ENCODE peak calls at places on chromosomes 16 and 17, in five cellular contexts. P is LoVo, Q is NCI-H774, N is heart left ventricle, L is SW480. O is an unnamed sample.

GRCh38 chr16:13036600-13036999 is 135.2 kb downstream of the SHISA9 start:
- DNase-seq in P (peak), L (peak), Q (no peak), N (peak), O (peak)

GRCh38 chr16:77780378-77780837 is 8.0 kb upstream of the VAT1L start:
- DNase-seq in L (peak), Q (no peak), N (no peak), P (no peak), O (no peak)

GRCh38 chr17:73546770-73547345 is 97.4 kb downstream of the SDK2 start:
- DNase-seq in N (no peak), Q (peak), P (peak), L (peak), O (peak)

GRCh38 chr16:67661101-67661661 is 421 bp downstream of the PARD6A start:
- DNase-seq in P (no peak), Q (no peak), L (no peak), N (no peak), O (peak)

GRCh38 chr17:72439893-72440502 is 319.2 kb downstream of the SOX9 start:
- DNase-seq in Q (no peak), N (no peak), L (no peak), P (no peak), O (no peak)

GRCh38 chr16:69865701-69866100 is 85.4 kb upstream of the CLEC18A start:
- DNase-seq in P (no peak), L (peak), N (peak), Q (no peak), O (no peak)

GRCh38 chr17:56478836-56479447 is 114.6 kb upstream of the NOG start:
- DNase-seq in L (peak), P (peak), N (no peak), Q (no peak), O (peak)

GRCh38 chr17:64028874-64029464 is 8.5 kb upstream of the ICAM2 start:
- DNase-seq in N (peak), L (peak), Q (peak), P (peak), O (peak)

GRCh38 chr17:59001158-59001814 is 105.4 kb downstream of the TRIM37 start:
- DNase-seq in P (no peak), Q (no peak), L (no peak), N (peak), O (no peak)

GRCh38 chr16:82628741-82629140 is 2.0 kb downstream of the CDH13 start:
- DNase-seq in P (no peak), Q (no peak), N (no peak), L (no peak), O (no peak)

GRCh38 chr16:3696425-3697218 is 20.7 kb downstream of the TRAP1 start:
- DNase-seq in L (no peak), Q (no peak), N (no peak), P (peak), O (no peak)

GRCh38 chr17:48624544-48625501 is 1.3 kb downstream of the HOXB9 start:
- DNase-seq in N (no peak), Q (no peak), L (peak), P (no peak), O (no peak)

GRCh38 chr16:49116873-49117272 is 164.8 kb downstream of the CBLN1 start:
- DNase-seq in N (no peak), Q (no peak), L (no peak), P (peak), O (no peak)

GRCh38 chr17:15944720-15945492 is at the start of gene ADORA2B:
- DNase-seq in N (peak), L (peak), Q (peak), P (peak), O (no peak)

GRCh38 chr17:12519956-12520594 is 145.6 kb upstream of the MYOCD start:
- DNase-seq in L (peak), P (no peak), Q (peak), N (no peak), O (no peak)

GRCh38 chr17:58666858-58667267 is 25.0 kb downstream of the TEX14 start:
- DNase-seq in Q (peak), L (no peak), N (peak), P (no peak), O (no peak)

GRCh38 chr16:660459-661183 is 7.3 kb upstream of the RHOT2 start:
- DNase-seq in N (peak), L (peak), P (no peak), Q (peak), O (peak)

GRCh38 chr17:64492481-64493109 is 4.3 kb downstream of the POLG2 start:
- DNase-seq in N (no peak), Q (no peak), L (no peak), P (peak), O (peak)

GRCh38 chr17:29615048-29615385 is 7.7 kb downstream of the CORO6 start:
- DNase-seq in N (no peak), L (no peak), Q (no peak), P (no peak), O (no peak)

GRCh38 chr17:78529871-78530670 is 47.1 kb downstream of the DNAH17 start:
- DNase-seq in L (peak), P (no peak), N (no peak), Q (peak), O (no peak)

GRCh38 chr17:64358261-64358788 is 32.3 kb downstream of the PECAM1 start:
- DNase-seq in P (no peak), N (no peak), L (no peak), Q (peak), O (no peak)

GRCh38 chr17:48547839-48548686 is 3.2 kb upstream of the HOXB2 start:
- DNase-seq in L (no peak), Q (peak), N (no peak), P (no peak), O (no peak)

GRCh38 chr17:6753565-6753964 is 2.3 kb upstream of the XAF1 start:
- DNase-seq in Q (no peak), L (peak), N (no peak), P (no peak), O (no peak)

GRCh38 chr17:20613905-20614304 is 34.4 kb downstream of the CDRT15L2 start:
- DNase-seq in P (no peak), N (no peak), Q (no peak), L (no peak), O (no peak)

GRCh38 chr17:28746611-28747045 is 2.8 kb downstream of the TRAF4 start:
- DNase-seq in Q (peak), L (no peak), N (no peak), P (peak), O (no peak)

GRCh38 chr16:87114832-87115231 is 202.4 kb downstream of the C16orf95 start:
- DNase-seq in Q (no peak), N (no peak), P (no peak), L (no peak), O (no peak)

GRCh38 chr17:72580321-72581127 is 459.7 kb downstream of the SOX9 start:
- DNase-seq in N (no peak), L (peak), P (peak), Q (peak), O (no peak)

GRCh38 chr17:58378895-58379824 is 27.2 kb upstream of the SUPT4H1 start:
- DNase-seq in N (no peak), L (peak), P (no peak), Q (no peak), O (no peak)

GRCh38 chr17:7750321-7750821 is 32.8 kb downstream of the DNAH2 start:
- DNase-seq in L (peak), Q (no peak), N (no peak), P (peak), O (no peak)

GRCh38 chr17:66494023-66494803 is 191.8 kb downstream of the PRKCA start:
- DNase-seq in N (no peak), Q (no peak), L (peak), P (no peak), O (no peak)

GRCh38 chr17:82021728-82022309 is 859 bp downstream of the CENPX start:
- DNase-seq in L (peak), Q (no peak), P (peak), N (no peak), O (peak)

GRCh38 chr17:45314761-45315549 is 1.9 kb downstream of the MAP3K14 start:
- DNase-seq in L (no peak), N (no peak), Q (no peak), P (no peak), O (peak)

GRCh38 chr16:72025404-72026114 is 17.0 kb downstream of the DHODH start:
- DNase-seq in P (no peak), N (no peak), Q (no peak), L (no peak), O (no peak)

GRCh38 chr16:53055603-53056527 is 1.1 kb downstream of the CHD9 start:
- DNase-seq in Q (no peak), P (no peak), N (peak), L (peak), O (peak)

GRCh38 chr17:13825526-13826040 is 223.9 kb upstream of the HS3ST3A1 start:
- DNase-seq in P (no peak), Q (no peak), L (no peak), N (no peak), O (no peak)

GRCh38 chr17:6969323-6969726 is 26.5 kb upstream of the ALOX12 start:
- DNase-seq in N (no peak), P (peak), L (no peak), Q (no peak), O (no peak)

GRCh38 chr17:37774508-37774907 is 29.6 kb upstream of the HNF1B start:
- DNase-seq in N (no peak), Q (no peak), L (no peak), P (no peak), O (peak)

GRCh38 chr17:9356488-9356911 is 219.1 kb downstream of the STX8 start:
- DNase-seq in P (no peak), N (no peak), L (no peak), Q (peak), O (no peak)